ENCODE peak calls at places on chromosomes 12 and 14, in four cellular contexts. M is Karpas-422, Z is IMR-90, J is pancreas. N is an unnamed sample. For H3K4me1, the result is how much of the 10 kb centered on the place peaks cover.

GRCh38 chr14:64880382-64881121 is 845 bp upstream of the SPTB start:
- DNase-seq in Z (no peak), J (peak), M (peak), N (peak)

GRCh38 chr12:97513921-97514320 is 51.3 kb downstream of the RMST start:
- DNase-seq in M (no peak), J (no peak), Z (no peak), N (no peak)

GRCh38 chr14:76186318-76187027 is 34.8 kb downstream of the GPATCH2L start:
- DNase-seq in J (no peak), Z (no peak), M (no peak), N (no peak)

GRCh38 chr12:112183141-112183581 is 57.8 kb downstream of the TRAFD1 start:
- DNase-seq in M (no peak), J (no peak), Z (peak), N (no peak)

GRCh38 chr14:77005559-77005958 is 22.9 kb downstream of the IRF2BPL start:
- DNase-seq in M (no peak), Z (no peak), J (no peak), N (no peak)

GRCh38 chr12:58502236-58502635 is 418.1 kb downstream of the LRIG3 start:
- DNase-seq in J (no peak), M (no peak), Z (peak), N (no peak)

GRCh38 chr12:132986885-132987225 is 688 bp downstream of the ZNF26 start:
- DNase-seq in M (no peak), J (no peak), Z (peak), N (no peak)

GRCh38 chr14:90697577-90698206 is 118.5 kb downstream of the TTC7B start:
- DNase-seq in M (peak), J (peak), Z (peak), N (no peak)

GRCh38 chr12:41368006-41368405 is 179.9 kb downstream of the PDZRN4 start:
- DNase-seq in M (peak), Z (peak), J (no peak), N (peak)

GRCh38 chr14:103496776-103497175 is 25.9 kb downstream of the CKB start:
- DNase-seq in M (no peak), Z (peak), J (no peak), N (no peak)

GRCh38 chr14:52279405-52279804 is 11.9 kb downstream of the PTGDR start:
- DNase-seq in M (no peak), Z (peak), J (no peak), N (peak)

GRCh38 chr12:78181544-78182162 is 351.0 kb downstream of the NAV3 start:
- DNase-seq in Z (peak), M (peak), J (no peak), N (no peak)

GRCh38 chr14:57686317-57686716 is 179.6 kb downstream of the SLC35F4 start:
- DNase-seq in J (no peak), M (no peak), Z (no peak), N (no peak)

GRCh38 chr14:52485350-52485960 is 66.8 kb downstream of the TXNDC16 start:
- DNase-seq in J (no peak), M (no peak), Z (peak), N (no peak)

GRCh38 chr14:95040723-95041476 is 116.4 kb downstream of the DICER1 start:
- DNase-seq in M (no peak), J (no peak), Z (peak), N (no peak)

GRCh38 chr12:6647083-6647604 is at the start of gene ACRBP:
- DNase-seq in M (no peak), J (peak), Z (peak), N (no peak)

DNA sequence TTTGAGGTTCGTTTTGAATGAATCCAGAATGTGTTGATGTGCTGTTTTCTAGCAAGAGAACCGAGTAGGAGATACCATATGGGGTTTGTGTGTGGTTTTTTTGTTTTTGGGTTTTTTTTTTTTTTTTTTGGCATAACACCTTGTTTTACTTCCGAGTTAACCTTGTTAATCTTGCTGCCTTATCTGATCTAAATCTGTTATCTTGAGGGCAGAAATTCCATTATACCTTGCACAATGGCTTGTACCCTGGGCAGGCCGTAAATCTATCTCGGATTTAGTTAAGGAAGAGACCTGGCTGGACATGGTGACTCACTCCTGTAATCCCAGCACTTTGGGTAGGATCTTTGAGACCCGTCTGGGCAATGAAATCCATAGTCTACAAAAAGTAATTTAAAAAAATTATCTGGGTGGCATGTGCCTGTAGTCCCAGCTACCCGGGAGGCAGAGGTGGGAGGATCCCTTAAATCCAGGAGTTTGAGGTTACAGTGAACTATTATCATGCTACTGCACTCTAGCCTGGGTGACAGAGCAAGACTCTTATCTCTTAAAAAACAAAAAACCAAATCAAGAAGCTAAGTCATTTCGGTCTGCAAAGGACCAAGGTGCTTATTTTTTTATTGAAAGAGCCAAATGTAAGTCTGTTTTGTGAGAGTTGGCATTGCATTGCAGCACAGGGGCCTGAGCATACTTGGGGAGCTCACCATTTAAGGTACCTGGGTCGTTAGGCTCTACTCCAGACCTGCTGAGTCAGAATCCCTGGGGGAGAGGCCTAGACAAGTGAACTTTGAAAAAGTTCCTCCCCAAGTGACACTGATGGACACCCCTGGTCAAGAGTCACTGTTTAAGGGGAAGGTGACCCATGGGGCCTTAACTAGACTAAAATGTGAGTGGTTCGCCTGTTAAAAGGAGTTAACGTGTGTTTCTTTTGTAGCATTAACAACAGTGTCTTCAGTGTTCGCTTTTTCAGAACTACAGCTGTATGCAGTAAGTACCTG is 6.7 kb downstream of the DLST start:
- DNase-seq in J (no peak), M (no peak), Z (no peak), N (no peak)
- H3K4me1 ChIP-seq in J (under half), M (half or more), Z (under half), N (under half)

GRCh38 chr12:14920475-14921126 is 17.7 kb downstream of the ERP27 start:
- DNase-seq in Z (no peak), J (no peak), M (no peak), N (no peak)
- H3K27ac ChIP-seq in Z (no peak), J (no peak), M (no peak), N (no peak)

GRCh38 chr14:96097752-96098151 is 58.6 kb downstream of the C14orf132 start:
- DNase-seq in M (no peak), J (no peak), Z (no peak), N (no peak)
- H3K4me1 ChIP-seq in M (half or more), J (under half), Z (under half), N (under half)

GRCh38 chr12:124379379-124379937 is 84.6 kb downstream of the RFLNA start:
- DNase-seq in M (no peak), Z (no peak), J (no peak), N (no peak)
- H3K27ac ChIP-seq in M (no peak), Z (peak), J (no peak), N (no peak)